ENCODE peak calls at places on chromosomes 7 and 10, in four cellular contexts. A is IMR-90, D is GM12878, Q is K562. T is an unnamed sample.

GRCh38 chr7:18700147-18700546 is 204.6 kb downstream of the HDAC9 start:
- DNase-seq in D (no peak), Q (no peak), A (no peak), T (no peak)

GRCh38 chr10:66719483-66719882 is 206.4 kb upstream of the LRRTM3 start:
- DNase-seq in A (no peak), D (no peak), Q (no peak), T (no peak)

GRCh38 chr7:27220440-27220955 is 20.6 kb upstream of the HOXA13 start:
- DNase-seq in D (no peak), Q (no peak), A (no peak), T (no peak)

GRCh38 chr7:68760556-68760955 is 837.7 kb upstream of the AUTS2 start:
- DNase-seq in Q (no peak), D (no peak), A (no peak), T (no peak)

GRCh38 chr10:113520606-113521481 is 32.0 kb upstream of the HABP2 start:
- DNase-seq in A (peak; percentile 70), D (no peak), Q (peak; percentile 57), T (peak; percentile 73)

GRCh38 chr7:95865716-95866371 is 93.5 kb downstream of the DYNC1I1 start:
- DNase-seq in A (peak; percentile 8), D (no peak), Q (no peak), T (peak; percentile 43)

GRCh38 chr10:119526149-119526548 is 16.4 kb downstream of the RGS10 start:
- DNase-seq in D (no peak), Q (no peak), A (peak; percentile 21), T (no peak)

GRCh38 chr7:90492250-90492649 is 22.8 kb downstream of the PTTG1IP2 start:
- DNase-seq in A (no peak), D (no peak), Q (no peak), T (no peak)

GRCh38 chr7:100568936-100569844 is 4.5 kb downstream of the SAP25 start:
- DNase-seq in D (no peak), A (no peak), Q (peak; percentile 68), T (peak; percentile 50)

GRCh38 chr10:52212062-52212461 is 102.0 kb upstream of the DKK1 start:
- DNase-seq in Q (no peak), D (no peak), A (peak; percentile 50), T (no peak)

GRCh38 chr10:36538945-36539586 is 586.3 kb upstream of the ANKRD30A start:
- DNase-seq in D (no peak), Q (no peak), A (peak; percentile 87), T (peak; percentile 100)

GRCh38 chr10:120941468-120941867 is 90.3 kb downstream of the WDR11 start:
- DNase-seq in A (no peak), Q (no peak), D (no peak), T (no peak)

GRCh38 chr10:83816942-83817341 is 322.4 kb upstream of the GHITM start:
- DNase-seq in A (no peak), Q (no peak), D (peak; percentile 51), T (no peak)

GRCh38 chr7:31776616-31777015 is 89.6 kb downstream of the PPP1R17 start:
- DNase-seq in Q (no peak), D (no peak), A (peak; percentile 84), T (peak; percentile 55)

GRCh38 chr10:74255800-74256422 is 104.9 kb downstream of the ADK start:
- DNase-seq in A (peak; percentile 18), D (no peak), Q (no peak), T (no peak)

GRCh38 chr7:141697211-141697871 is 4.6 kb downstream of the DENND11 start:
- DNase-seq in A (peak; percentile 74), D (no peak), Q (no peak), T (peak; percentile 40)

GRCh38 chr7:115352375-115352774 is 430.5 kb downstream of the MDFIC start:
- DNase-seq in A (peak; percentile 91), D (no peak), Q (no peak), T (no peak)

GRCh38 chr7:70525991-70526390 is 606.0 kb upstream of the GALNT17 start:
- DNase-seq in Q (no peak), A (no peak), D (no peak), T (no peak)

GRCh38 chr7:32802305-32802910 is 89.2 kb downstream of the KBTBD2 start:
- DNase-seq in D (no peak), A (no peak), Q (no peak), T (no peak)

GRCh38 chr7:29464693-29465092 is 98.9 kb upstream of the PRR15 start:
- DNase-seq in D (no peak), A (no peak), Q (no peak), T (no peak)

GRCh38 chr10:132910901-132911711 is 31.3 kb downstream of the CFAP46 start:
- DNase-seq in A (no peak), D (no peak), Q (no peak), T (no peak)

GRCh38 chr10:28841625-28842024 is 164.3 kb downstream of the BAMBI start:
- DNase-seq in A (peak; percentile 82), Q (no peak), D (no peak), T (no peak)

GRCh38 chr7:135558337-135558767 is 635 bp downstream of the NUP205 start:
- DNase-seq in A (peak; percentile 40), Q (peak; percentile 80), D (peak; percentile 62), T (peak; percentile 77)

DNA sequence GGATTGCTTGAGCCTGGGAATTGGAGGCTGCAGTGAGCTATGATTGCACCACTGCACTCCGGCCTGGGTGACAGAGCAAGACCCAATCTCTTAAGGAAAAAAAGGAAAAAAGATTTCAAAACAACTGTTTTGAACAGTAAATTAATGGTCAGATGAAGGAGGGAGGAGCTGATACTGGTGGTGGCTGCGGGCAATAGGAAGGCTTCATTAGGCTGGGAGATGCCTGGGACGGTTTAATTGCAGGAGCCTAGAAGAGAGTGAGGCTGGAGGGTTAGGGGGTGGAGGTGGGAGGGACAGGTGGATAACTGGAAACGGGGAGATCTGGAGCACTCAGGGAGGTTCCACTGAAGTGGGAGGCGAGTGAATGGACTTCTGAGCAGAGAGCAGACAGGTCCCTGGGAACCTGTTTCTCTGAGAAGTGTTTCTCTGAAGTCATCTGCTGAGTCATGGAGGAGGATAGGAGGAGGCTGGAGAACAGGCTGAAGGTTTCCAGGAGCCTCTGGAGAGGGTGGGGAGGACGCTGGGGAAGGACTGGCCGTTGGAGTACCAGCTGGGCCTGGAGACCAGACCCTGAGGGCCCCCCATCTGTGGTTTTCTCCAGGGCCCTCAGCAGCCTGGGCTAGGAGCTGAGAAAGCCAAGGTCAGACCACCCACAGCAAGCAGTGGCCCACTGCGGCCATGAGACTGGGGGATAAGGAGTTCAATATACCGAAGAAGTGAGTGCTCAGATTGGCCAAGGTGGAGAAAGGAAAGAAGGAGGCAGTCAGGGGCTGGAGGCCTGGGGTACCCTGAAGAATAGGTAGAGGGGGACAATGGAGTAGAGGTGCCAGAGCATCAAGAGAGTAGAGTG is 14.4 kb upstream of the YWHAG start:
- DNase-seq in Q (peak; percentile 86), D (no peak), A (peak; percentile 83), T (peak; percentile 36)
- TF ChIP-seq FOS in Q (no peak), D (no peak), A (peak; percentile 66), T (peak; percentile 48)

DNA sequence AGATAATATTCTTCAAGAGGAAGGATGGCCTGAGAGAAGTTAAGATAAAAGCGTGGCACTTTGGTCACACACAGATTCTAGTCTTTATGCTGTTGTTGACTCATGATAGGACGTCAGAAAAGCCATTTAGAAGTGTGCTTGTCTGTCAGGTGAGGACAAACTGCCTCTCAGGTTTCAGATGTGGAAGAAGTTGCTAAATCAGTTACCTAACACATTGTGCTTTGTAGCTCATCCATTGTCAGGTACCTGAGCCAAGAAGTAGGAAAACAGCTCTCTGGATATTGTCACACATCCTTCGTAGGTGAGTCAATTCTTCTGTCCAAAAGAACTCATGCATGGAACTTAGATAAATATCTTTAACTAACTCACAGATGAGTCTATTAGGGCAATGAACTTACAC is 49.5 kb upstream of the PHYHIPL start:
- DNase-seq in Q (no peak), A (no peak), D (no peak), T (no peak)
- TF ChIP-seq FOS in Q (no peak), A (no peak), D (no peak), T (no peak)

GRCh38 chr10:43410345-43410744 is 1.4 kb upstream of the HNRNPF start:
- DNase-seq in Q (no peak), D (no peak), A (no peak), T (no peak)
- TF ChIP-seq FOS in Q (no peak), D (no peak), A (no peak), T (no peak)

DNA sequence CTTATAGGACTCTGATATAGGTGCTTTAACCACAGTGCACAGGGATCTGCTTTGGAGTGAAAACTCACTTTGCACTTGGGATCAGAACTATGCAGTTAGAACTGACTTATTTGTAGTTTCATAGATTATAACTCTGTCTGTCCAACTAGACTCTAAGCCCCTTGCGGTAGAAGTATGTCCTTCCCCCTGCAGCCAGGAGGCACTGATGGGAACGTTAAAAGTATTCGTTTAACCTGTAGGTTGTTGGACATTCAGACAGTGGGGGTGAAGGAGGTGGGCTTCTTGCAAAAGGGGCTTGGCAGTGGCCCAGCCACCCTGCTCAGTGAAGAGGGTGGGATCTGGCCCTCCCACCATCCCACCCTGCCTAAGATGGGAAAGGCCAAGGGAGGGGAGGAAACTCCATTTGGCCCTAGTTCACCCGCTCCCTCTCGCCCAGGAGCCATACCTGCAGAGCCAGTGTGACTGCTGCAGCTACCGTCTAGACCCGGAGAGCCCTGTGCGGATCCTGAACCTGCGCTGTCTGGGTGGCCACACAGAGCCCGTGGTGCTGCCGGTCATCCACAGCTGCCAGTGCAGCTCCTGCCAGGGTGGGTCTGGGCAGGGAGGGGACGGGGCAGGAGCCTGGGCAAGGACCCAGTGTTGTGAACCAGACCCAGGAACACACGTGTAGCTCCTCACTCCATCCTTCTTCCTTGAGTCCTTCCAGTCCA is 5.7 kb upstream of the ZNF862 start:
- DNase-seq in A (no peak), D (no peak), Q (no peak), T (no peak)
- TF ChIP-seq FOS in A (no peak), D (no peak), Q (no peak), T (no peak)

GRCh38 chr10:60029441-60029840 is 123.1 kb upstream of the CCDC6 start:
- DNase-seq in Q (no peak), D (no peak), A (no peak), T (no peak)

GRCh38 chr10:60035984-60036383 is 129.6 kb upstream of the CCDC6 start:
- DNase-seq in A (no peak), Q (no peak), D (no peak), T (no peak)

GRCh38 chr10:60031664-60032063 is 125.3 kb upstream of the CCDC6 start:
- DNase-seq in Q (no peak), A (no peak), D (peak; percentile 23), T (no peak)

GRCh38 chr10:60032723-60033122 is 126.4 kb upstream of the CCDC6 start:
- DNase-seq in D (peak; percentile 23), A (peak; percentile 36), Q (no peak), T (peak; percentile 56)
- TF ChIP-seq FOS in D (no peak), A (no peak), Q (no peak), T (no peak)

GRCh38 chr10:99266383-99266782 is 30.7 kb upstream of the HPSE2 start:
- DNase-seq in D (no peak), Q (no peak), A (no peak), T (no peak)
- TF ChIP-seq FOS in D (no peak), Q (no peak), A (no peak), T (no peak)

T was measured in endothelial cell of umbilical vein.